ENCODE peak calls at places on chromosomes 2 and 18, in eight cellular contexts. One of them, this sample, is unnamed.

GRCh38 chr18:35692866-35693265 is 111.3 kb downstream of the GALNT1 start:
- DNase-seq in COR-L47: no peak
- DNase-seq in AG08395: no peak
- DNase-seq in AG04450: no peak
- DNase-seq in endothelial cell of umbilical vein: no peak
- DNase-seq in OCI-LY7: no peak
- DNase-seq in naive thymus-derived CD8-positive, alpha-beta T cell: no peak
- DNase-seq in astrocyte of the spinal cord: no peak
- DNase-seq in this sample: no peak

GRCh38 chr2:170812716-170813585 is 3.7 kb upstream of the GAD1 start:
- DNase-seq in COR-L47: peak
- DNase-seq in AG08395: peak
- DNase-seq in AG04450: peak
- DNase-seq in endothelial cell of umbilical vein: peak
- DNase-seq in OCI-LY7: peak
- DNase-seq in naive thymus-derived CD8-positive, alpha-beta T cell: no peak
- DNase-seq in astrocyte of the spinal cord: peak
- DNase-seq in this sample: no peak

GRCh38 chr2:236753611-236754010 is 184.0 kb downstream of the ACKR3 start:
- DNase-seq in COR-L47: no peak
- DNase-seq in AG08395: no peak
- DNase-seq in AG04450: no peak
- DNase-seq in endothelial cell of umbilical vein: peak
- DNase-seq in OCI-LY7: peak
- DNase-seq in naive thymus-derived CD8-positive, alpha-beta T cell: no peak
- DNase-seq in astrocyte of the spinal cord: no peak
- DNase-seq in this sample: no peak

GRCh38 chr2:201858781-201859180 is 52.4 kb downstream of the CDK15 start:
- DNase-seq in COR-L47: no peak
- DNase-seq in AG08395: peak
- DNase-seq in AG04450: no peak
- DNase-seq in endothelial cell of umbilical vein: peak
- DNase-seq in OCI-LY7: no peak
- DNase-seq in naive thymus-derived CD8-positive, alpha-beta T cell: no peak
- DNase-seq in astrocyte of the spinal cord: peak
- DNase-seq in this sample: no peak

GRCh38 chr2:218387369-218388194 is 5.5 kb downstream of the SLC11A1 start:
- DNase-seq in COR-L47: peak
- DNase-seq in AG08395: no peak
- DNase-seq in AG04450: peak
- DNase-seq in endothelial cell of umbilical vein: peak
- DNase-seq in OCI-LY7: no peak
- DNase-seq in naive thymus-derived CD8-positive, alpha-beta T cell: peak
- DNase-seq in astrocyte of the spinal cord: peak
- DNase-seq in this sample: no peak

GRCh38 chr2:216689397-216689796 is 6.0 kb downstream of the IGFBP5 start:
- DNase-seq in COR-L47: no peak
- DNase-seq in AG08395: no peak
- DNase-seq in AG04450: no peak
- DNase-seq in endothelial cell of umbilical vein: no peak
- DNase-seq in OCI-LY7: no peak
- DNase-seq in naive thymus-derived CD8-positive, alpha-beta T cell: no peak
- DNase-seq in astrocyte of the spinal cord: no peak
- DNase-seq in this sample: no peak

GRCh38 chr2:224650815-224651439 is 65.2 kb downstream of the CCDC195 start:
- DNase-seq in COR-L47: peak
- DNase-seq in AG08395: peak
- DNase-seq in AG04450: peak
- DNase-seq in endothelial cell of umbilical vein: peak
- DNase-seq in OCI-LY7: peak
- DNase-seq in naive thymus-derived CD8-positive, alpha-beta T cell: peak
- DNase-seq in astrocyte of the spinal cord: peak
- DNase-seq in this sample: no peak

GRCh38 chr18:11147962-11148654 is 1.3 kb downstream of the PIEZO2 start:
- DNase-seq in COR-L47: no peak
- DNase-seq in AG08395: no peak
- DNase-seq in AG04450: no peak
- DNase-seq in endothelial cell of umbilical vein: no peak
- DNase-seq in OCI-LY7: no peak
- DNase-seq in naive thymus-derived CD8-positive, alpha-beta T cell: no peak
- DNase-seq in astrocyte of the spinal cord: no peak
- DNase-seq in this sample: no peak

GRCh38 chr2:240482141-240482540 is 46.7 kb downstream of the GPC1 start:
- DNase-seq in COR-L47: no peak
- DNase-seq in AG08395: no peak
- DNase-seq in AG04450: no peak
- DNase-seq in endothelial cell of umbilical vein: no peak
- DNase-seq in OCI-LY7: no peak
- DNase-seq in naive thymus-derived CD8-positive, alpha-beta T cell: no peak
- DNase-seq in astrocyte of the spinal cord: no peak
- DNase-seq in this sample: peak

GRCh38 chr2:178679891-178680290 is 127.3 kb downstream of the TTN start:
- DNase-seq in COR-L47: no peak
- DNase-seq in AG08395: no peak
- DNase-seq in AG04450: no peak
- DNase-seq in endothelial cell of umbilical vein: no peak
- DNase-seq in OCI-LY7: no peak
- DNase-seq in naive thymus-derived CD8-positive, alpha-beta T cell: no peak
- DNase-seq in astrocyte of the spinal cord: no peak
- DNase-seq in this sample: no peak

GRCh38 chr2:231611273-231612198 is 18.9 kb downstream of the TEX44 start:
- DNase-seq in COR-L47: no peak
- DNase-seq in AG08395: peak
- DNase-seq in AG04450: no peak
- DNase-seq in endothelial cell of umbilical vein: peak
- DNase-seq in OCI-LY7: peak
- DNase-seq in naive thymus-derived CD8-positive, alpha-beta T cell: no peak
- DNase-seq in astrocyte of the spinal cord: no peak
- DNase-seq in this sample: no peak

GRCh38 chr18:80067321-80067720 is 33.1 kb downstream of the RBFA start:
- DNase-seq in COR-L47: no peak
- DNase-seq in AG08395: no peak
- DNase-seq in AG04450: no peak
- DNase-seq in endothelial cell of umbilical vein: no peak
- DNase-seq in OCI-LY7: no peak
- DNase-seq in naive thymus-derived CD8-positive, alpha-beta T cell: no peak
- DNase-seq in astrocyte of the spinal cord: no peak
- DNase-seq in this sample: no peak

GRCh38 chr2:2743164-2743571 is 412.1 kb upstream of the MYT1L start:
- DNase-seq in COR-L47: no peak
- DNase-seq in AG08395: no peak
- DNase-seq in AG04450: no peak
- DNase-seq in endothelial cell of umbilical vein: no peak
- DNase-seq in OCI-LY7: no peak
- DNase-seq in naive thymus-derived CD8-positive, alpha-beta T cell: no peak
- DNase-seq in astrocyte of the spinal cord: peak
- DNase-seq in this sample: no peak

GRCh38 chr2:223887127-223887526 is 49.7 kb upstream of the AP1S3 start:
- DNase-seq in COR-L47: no peak
- DNase-seq in AG08395: no peak
- DNase-seq in AG04450: no peak
- DNase-seq in endothelial cell of umbilical vein: no peak
- DNase-seq in OCI-LY7: no peak
- DNase-seq in naive thymus-derived CD8-positive, alpha-beta T cell: no peak
- DNase-seq in astrocyte of the spinal cord: peak
- DNase-seq in this sample: no peak

GRCh38 chr18:22347624-22348511 is 69.8 kb downstream of the CTAGE1 start:
- DNase-seq in COR-L47: no peak
- DNase-seq in AG08395: no peak
- DNase-seq in AG04450: no peak
- DNase-seq in endothelial cell of umbilical vein: peak
- DNase-seq in OCI-LY7: no peak
- DNase-seq in naive thymus-derived CD8-positive, alpha-beta T cell: peak
- DNase-seq in astrocyte of the spinal cord: peak
- DNase-seq in this sample: no peak

GRCh38 chr18:30982285-30982992 is 60.1 kb downstream of the DSC3 start:
- DNase-seq in COR-L47: no peak
- DNase-seq in AG08395: no peak
- DNase-seq in AG04450: no peak
- DNase-seq in endothelial cell of umbilical vein: no peak
- DNase-seq in OCI-LY7: no peak
- DNase-seq in naive thymus-derived CD8-positive, alpha-beta T cell: no peak
- DNase-seq in astrocyte of the spinal cord: no peak
- DNase-seq in this sample: no peak

GRCh38 chr18:13223341-13224148 is 5.0 kb downstream of the LDLRAD4 start:
- DNase-seq in COR-L47: no peak
- DNase-seq in AG08395: no peak
- DNase-seq in AG04450: no peak
- DNase-seq in endothelial cell of umbilical vein: no peak
- DNase-seq in OCI-LY7: no peak
- DNase-seq in naive thymus-derived CD8-positive, alpha-beta T cell: no peak
- DNase-seq in astrocyte of the spinal cord: no peak
- DNase-seq in this sample: no peak

GRCh38 chr2:169363570-169364150 is 1.3 kb upstream of the LRP2 start:
- DNase-seq in COR-L47: peak
- DNase-seq in AG08395: peak
- DNase-seq in AG04450: no peak
- DNase-seq in endothelial cell of umbilical vein: peak
- DNase-seq in OCI-LY7: no peak
- DNase-seq in naive thymus-derived CD8-positive, alpha-beta T cell: no peak
- DNase-seq in astrocyte of the spinal cord: peak
- DNase-seq in this sample: no peak

GRCh38 chr2:237449193-237449797 is 35.3 kb upstream of the COL6A3 start:
- DNase-seq in COR-L47: no peak
- DNase-seq in AG08395: peak
- DNase-seq in AG04450: no peak
- DNase-seq in endothelial cell of umbilical vein: peak
- DNase-seq in OCI-LY7: no peak
- DNase-seq in naive thymus-derived CD8-positive, alpha-beta T cell: no peak
- DNase-seq in astrocyte of the spinal cord: no peak
- DNase-seq in this sample: peak

GRCh38 chr2:156437272-156437671 is 1.1 kb downstream of the GPD2 start:
- DNase-seq in COR-L47: no peak
- DNase-seq in AG08395: peak
- DNase-seq in AG04450: no peak
- DNase-seq in endothelial cell of umbilical vein: no peak
- DNase-seq in OCI-LY7: no peak
- DNase-seq in naive thymus-derived CD8-positive, alpha-beta T cell: no peak
- DNase-seq in astrocyte of the spinal cord: no peak
- DNase-seq in this sample: no peak

GRCh38 chr2:234690569-234691225 is 193.8 kb upstream of the ARL4C start:
- DNase-seq in COR-L47: peak
- DNase-seq in AG08395: no peak
- DNase-seq in AG04450: no peak
- DNase-seq in endothelial cell of umbilical vein: peak
- DNase-seq in OCI-LY7: no peak
- DNase-seq in naive thymus-derived CD8-positive, alpha-beta T cell: no peak
- DNase-seq in astrocyte of the spinal cord: peak
- DNase-seq in this sample: no peak

GRCh38 chr2:217995741-217996141 is 7.1 kb downstream of the TNS1 start:
- DNase-seq in COR-L47: no peak
- DNase-seq in AG08395: peak
- DNase-seq in AG04450: no peak
- DNase-seq in endothelial cell of umbilical vein: no peak
- DNase-seq in OCI-LY7: no peak
- DNase-seq in naive thymus-derived CD8-positive, alpha-beta T cell: no peak
- DNase-seq in astrocyte of the spinal cord: no peak
- DNase-seq in this sample: no peak

GRCh38 chr2:222452422-222452950 is 28.1 kb downstream of the SGPP2 start:
- DNase-seq in COR-L47: no peak
- DNase-seq in AG08395: no peak
- DNase-seq in AG04450: no peak
- DNase-seq in endothelial cell of umbilical vein: no peak
- DNase-seq in OCI-LY7: no peak
- DNase-seq in naive thymus-derived CD8-positive, alpha-beta T cell: no peak
- DNase-seq in astrocyte of the spinal cord: no peak
- DNase-seq in this sample: no peak

GRCh38 chr2:39326644-39327043 is 82.9 kb upstream of the CDKL4 start:
- DNase-seq in COR-L47: no peak
- DNase-seq in AG08395: no peak
- DNase-seq in AG04450: no peak
- DNase-seq in endothelial cell of umbilical vein: no peak
- DNase-seq in OCI-LY7: no peak
- DNase-seq in naive thymus-derived CD8-positive, alpha-beta T cell: no peak
- DNase-seq in astrocyte of the spinal cord: no peak
- DNase-seq in this sample: no peak

GRCh38 chr2:142791335-142791734 is 86.1 kb upstream of the KYNU start:
- DNase-seq in COR-L47: no peak
- DNase-seq in AG08395: no peak
- DNase-seq in AG04450: no peak
- DNase-seq in endothelial cell of umbilical vein: peak
- DNase-seq in OCI-LY7: no peak
- DNase-seq in naive thymus-derived CD8-positive, alpha-beta T cell: no peak
- DNase-seq in astrocyte of the spinal cord: no peak
- DNase-seq in this sample: no peak

GRCh38 chr2:129318581-129319421 is 660.7 kb upstream of the RAB6C start:
- DNase-seq in COR-L47: no peak
- DNase-seq in AG08395: no peak
- DNase-seq in AG04450: no peak
- DNase-seq in endothelial cell of umbilical vein: no peak
- DNase-seq in OCI-LY7: no peak
- DNase-seq in naive thymus-derived CD8-positive, alpha-beta T cell: no peak
- DNase-seq in astrocyte of the spinal cord: no peak
- DNase-seq in this sample: no peak